ENCODE peak calls at places on chromosomes 2 and 18, in four cellular contexts. One of them, this sample, is unnamed.

GRCh38 chr2:240230424-240230945 is 90.0 kb upstream of the OTOS start:
- DNase-seq in adrenal gland: peak
- DNase-seq in IMR-90: no peak
- DNase-seq in Peyer's patch: peak
- DNase-seq in this sample: no peak

GRCh38 chr18:74294526-74294925 is 2.8 kb upstream of the CYB5A start:
- DNase-seq in adrenal gland: no peak
- DNase-seq in IMR-90: no peak
- DNase-seq in Peyer's patch: no peak
- DNase-seq in this sample: no peak

GRCh38 chr2:54416166-54416798 is 39.8 kb upstream of the SPTBN1 start:
- DNase-seq in adrenal gland: peak
- DNase-seq in IMR-90: peak
- DNase-seq in Peyer's patch: no peak
- DNase-seq in this sample: peak

GRCh38 chr2:205198130-205198505 is 484.2 kb upstream of the NRP2 start:
- DNase-seq in adrenal gland: peak
- DNase-seq in IMR-90: peak
- DNase-seq in Peyer's patch: no peak
- DNase-seq in this sample: no peak

GRCh38 chr2:27920148-27920885 is 29.8 kb downstream of the BABAM2 start:
- DNase-seq in adrenal gland: no peak
- DNase-seq in IMR-90: peak
- DNase-seq in Peyer's patch: no peak
- DNase-seq in this sample: peak

GRCh38 chr18:73038336-73038735 is 170.5 kb upstream of the NETO1 start:
- DNase-seq in adrenal gland: no peak
- DNase-seq in IMR-90: no peak
- DNase-seq in Peyer's patch: no peak
- DNase-seq in this sample: no peak

GRCh38 chr2:203446071-203446481 is 89.0 kb downstream of the RAPH1 start:
- DNase-seq in adrenal gland: no peak
- DNase-seq in IMR-90: peak
- DNase-seq in Peyer's patch: no peak
- DNase-seq in this sample: no peak

GRCh38 chr2:61436092-61436491 is 34.8 kb downstream of the USP34 start:
- DNase-seq in adrenal gland: no peak
- DNase-seq in IMR-90: no peak
- DNase-seq in Peyer's patch: no peak
- DNase-seq in this sample: no peak

GRCh38 chr2:191637182-191638078 is 40.5 kb upstream of the NABP1 start:
- DNase-seq in adrenal gland: no peak
- DNase-seq in IMR-90: peak
- DNase-seq in Peyer's patch: no peak
- DNase-seq in this sample: no peak

GRCh38 chr2:171390941-171391516 is 42.8 kb downstream of the METTL8 start:
- DNase-seq in adrenal gland: no peak
- DNase-seq in IMR-90: peak
- DNase-seq in Peyer's patch: no peak
- DNase-seq in this sample: peak

GRCh38 chr2:11921030-11921583 is 174.7 kb downstream of the LPIN1 start:
- DNase-seq in adrenal gland: no peak
- DNase-seq in IMR-90: no peak
- DNase-seq in Peyer's patch: no peak
- DNase-seq in this sample: no peak

GRCh38 chr2:201466050-201466660 is 14.6 kb downstream of the STRADB start:
- DNase-seq in adrenal gland: no peak
- DNase-seq in IMR-90: peak
- DNase-seq in Peyer's patch: no peak
- DNase-seq in this sample: no peak

GRCh38 chr18:64259871-64260270 is 111.0 kb upstream of the LINC00305 start:
- DNase-seq in adrenal gland: no peak
- DNase-seq in IMR-90: no peak
- DNase-seq in Peyer's patch: no peak
- DNase-seq in this sample: no peak

GRCh38 chr18:50749945-50750344 is 69.9 kb downstream of the MRO start:
- DNase-seq in adrenal gland: no peak
- DNase-seq in IMR-90: no peak
- DNase-seq in Peyer's patch: no peak
- DNase-seq in this sample: no peak

GRCh38 chr2:238423561-238424312 is 3.0 kb upstream of the ASB1 start:
- DNase-seq in adrenal gland: no peak
- DNase-seq in IMR-90: peak
- DNase-seq in Peyer's patch: no peak
- DNase-seq in this sample: no peak

GRCh38 chr2:164335947-164336346 is 285.3 kb downstream of the GRB14 start:
- DNase-seq in adrenal gland: no peak
- DNase-seq in IMR-90: no peak
- DNase-seq in Peyer's patch: no peak
- DNase-seq in this sample: no peak

GRCh38 chr2:203669820-203670219 is 36.6 kb upstream of the CD28 start:
- DNase-seq in adrenal gland: no peak
- DNase-seq in IMR-90: peak
- DNase-seq in Peyer's patch: no peak
- DNase-seq in this sample: no peak

GRCh38 chr2:241814571-241815476 is 5.8 kb downstream of the NEU4 start:
- DNase-seq in adrenal gland: no peak
- DNase-seq in IMR-90: no peak
- DNase-seq in Peyer's patch: no peak
- DNase-seq in this sample: no peak

GRCh38 chr2:20617892-20618467 is 32.9 kb downstream of the HS1BP3 start:
- DNase-seq in adrenal gland: peak
- DNase-seq in IMR-90: peak
- DNase-seq in Peyer's patch: peak
- DNase-seq in this sample: peak

GRCh38 chr2:216216951-216217903 is 108.1 kb downstream of the XRCC5 start:
- DNase-seq in adrenal gland: peak
- DNase-seq in IMR-90: peak
- DNase-seq in Peyer's patch: no peak
- DNase-seq in this sample: no peak

GRCh38 chr18:9965711-9966624 is 52.2 kb downstream of the VAPA start:
- DNase-seq in adrenal gland: no peak
- DNase-seq in IMR-90: peak
- DNase-seq in Peyer's patch: no peak
- DNase-seq in this sample: no peak

GRCh38 chr18:50817898-50818250 is 1.9 kb downstream of the MRO start:
- DNase-seq in adrenal gland: peak
- DNase-seq in IMR-90: peak
- DNase-seq in Peyer's patch: no peak
- DNase-seq in this sample: no peak

GRCh38 chr2:7837232-7837760 is 844.6 kb upstream of the ID2 start:
- DNase-seq in adrenal gland: no peak
- DNase-seq in IMR-90: no peak
- DNase-seq in Peyer's patch: no peak
- DNase-seq in this sample: no peak

GRCh38 chr2:26459991-26460612 is 17.8 kb downstream of the OTOF start:
- DNase-seq in adrenal gland: no peak
- DNase-seq in IMR-90: no peak
- DNase-seq in Peyer's patch: peak
- DNase-seq in this sample: no peak
- TF ChIP-seq CTCF in adrenal gland: no peak
- TF ChIP-seq CTCF in IMR-90: no peak
- TF ChIP-seq CTCF in Peyer's patch: no peak
- TF ChIP-seq CTCF in this sample: no peak

DNA sequence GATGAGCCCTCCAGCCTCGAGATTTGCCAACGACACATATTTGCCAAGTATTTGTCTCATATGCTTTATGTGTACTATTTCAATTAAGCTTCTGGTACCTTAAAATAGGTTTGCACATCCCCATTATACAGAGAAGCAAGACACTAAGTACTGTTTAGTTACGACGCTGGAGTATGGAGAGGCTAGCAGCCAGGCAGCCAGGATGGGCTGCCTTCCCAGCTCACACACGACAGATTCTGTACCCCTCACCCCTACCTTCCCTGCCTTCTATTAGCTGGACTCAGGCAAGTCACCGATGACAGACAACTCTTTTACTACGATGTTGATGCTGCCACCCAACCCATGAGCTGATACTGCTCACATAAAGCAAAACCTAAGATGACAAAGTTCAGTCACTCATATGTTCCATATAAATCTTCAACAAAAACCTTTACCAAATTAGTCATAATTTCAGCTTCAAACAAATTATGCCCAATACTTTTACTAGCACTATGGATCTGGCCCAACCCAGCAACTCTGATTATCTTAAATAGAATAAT is 17.0 kb downstream of the PDIA6 start:
- DNase-seq in adrenal gland: no peak
- DNase-seq in IMR-90: no peak
- DNase-seq in Peyer's patch: no peak
- DNase-seq in this sample: no peak
- TF ChIP-seq CTCF in adrenal gland: no peak
- TF ChIP-seq CTCF in IMR-90: no peak
- TF ChIP-seq CTCF in Peyer's patch: no peak
- TF ChIP-seq CTCF in this sample: no peak

DNA sequence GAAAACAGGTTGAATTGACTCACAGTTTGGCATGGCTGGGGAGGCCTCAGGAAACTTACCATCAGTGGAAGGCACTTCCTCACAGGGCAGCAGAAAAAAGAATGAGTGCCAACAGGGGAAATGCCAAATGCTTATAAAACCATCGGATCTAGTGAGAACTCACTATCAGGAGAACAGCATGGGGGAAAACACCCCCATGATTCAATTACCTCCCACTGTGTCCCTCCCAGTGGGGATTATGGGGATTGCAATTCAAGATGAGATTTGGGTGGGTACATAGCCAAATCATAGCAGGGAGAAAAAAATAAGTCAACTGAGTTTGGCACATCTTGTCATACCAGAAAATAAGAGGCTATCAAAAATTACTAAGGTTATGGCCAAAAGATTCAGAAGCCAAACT is 96.3 kb downstream of the TRIP12 start:
- DNase-seq in adrenal gland: no peak
- DNase-seq in IMR-90: no peak
- DNase-seq in Peyer's patch: no peak
- DNase-seq in this sample: no peak
- TF ChIP-seq CTCF in adrenal gland: no peak
- TF ChIP-seq CTCF in IMR-90: no peak
- TF ChIP-seq CTCF in Peyer's patch: no peak
- TF ChIP-seq CTCF in this sample: no peak

GRCh38 chr18:2139676-2140075 is 431.6 kb downstream of the METTL4 start:
- DNase-seq in adrenal gland: no peak
- DNase-seq in IMR-90: no peak
- DNase-seq in Peyer's patch: no peak
- DNase-seq in this sample: no peak

GRCh38 chr18:2135309-2135708 is 436.0 kb downstream of the METTL4 start:
- DNase-seq in adrenal gland: no peak
- DNase-seq in IMR-90: no peak
- DNase-seq in Peyer's patch: no peak
- DNase-seq in this sample: no peak

GRCh38 chr18:2134364-2134763 is 436.9 kb downstream of the METTL4 start:
- DNase-seq in adrenal gland: no peak
- DNase-seq in IMR-90: no peak
- DNase-seq in Peyer's patch: no peak
- DNase-seq in this sample: no peak
- TF ChIP-seq CTCF in adrenal gland: no peak
- TF ChIP-seq CTCF in IMR-90: no peak
- TF ChIP-seq CTCF in Peyer's patch: no peak
- TF ChIP-seq CTCF in this sample: no peak

GRCh38 chr2:162312853-162313252 is 5.6 kb downstream of the IFIH1 start:
- DNase-seq in adrenal gland: no peak
- DNase-seq in IMR-90: no peak
- DNase-seq in Peyer's patch: no peak
- DNase-seq in this sample: no peak

GRCh38 chr2:162317058-162317742 is 1.3 kb downstream of the IFIH1 start:
- DNase-seq in adrenal gland: no peak
- DNase-seq in IMR-90: no peak
- DNase-seq in Peyer's patch: no peak
- DNase-seq in this sample: no peak

GRCh38 chr2:162316590-162316989 is 1.9 kb downstream of the IFIH1 start:
- DNase-seq in adrenal gland: no peak
- DNase-seq in IMR-90: no peak
- DNase-seq in Peyer's patch: no peak
- DNase-seq in this sample: no peak

GRCh38 chr2:162318280-162319222 is at the start of gene IFIH1:
- DNase-seq in adrenal gland: peak
- DNase-seq in IMR-90: peak
- DNase-seq in Peyer's patch: peak
- DNase-seq in this sample: peak

DNA sequence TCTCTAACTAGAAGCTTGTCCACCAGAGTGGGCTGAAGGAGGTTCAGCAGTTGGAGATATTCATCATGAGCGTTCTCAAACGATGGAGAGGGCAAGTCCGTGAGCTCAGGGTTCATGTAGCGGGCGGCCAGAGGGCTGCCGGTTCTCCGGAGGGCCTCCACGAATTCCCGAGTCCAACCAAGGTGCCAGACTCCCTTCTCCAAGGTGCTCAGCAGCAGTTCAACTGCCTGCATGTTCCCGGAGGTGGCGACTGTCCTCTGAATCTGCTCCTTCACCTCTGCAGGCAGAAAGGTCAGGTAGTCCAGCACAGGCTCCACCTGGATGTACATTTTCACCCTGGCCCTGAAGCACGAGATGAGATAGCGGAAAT is 589 bp downstream of the IFIH1 start:
- DNase-seq in adrenal gland: peak
- DNase-seq in IMR-90: no peak
- DNase-seq in Peyer's patch: peak
- DNase-seq in this sample: peak
- TF ChIP-seq CTCF in adrenal gland: no peak
- TF ChIP-seq CTCF in IMR-90: no peak
- TF ChIP-seq CTCF in Peyer's patch: no peak
- TF ChIP-seq CTCF in this sample: no peak

GRCh38 chr2:59935005-59935404 is 618.4 kb downstream of the BCL11A start:
- DNase-seq in adrenal gland: no peak
- DNase-seq in IMR-90: no peak
- DNase-seq in Peyer's patch: no peak
- DNase-seq in this sample: no peak
- TF ChIP-seq CTCF in adrenal gland: no peak
- TF ChIP-seq CTCF in IMR-90: no peak
- TF ChIP-seq CTCF in Peyer's patch: no peak
- TF ChIP-seq CTCF in this sample: no peak

GRCh38 chr18:11323359-11323819 is 174.0 kb upstream of the PIEZO2 start:
- DNase-seq in adrenal gland: peak
- DNase-seq in IMR-90: peak
- DNase-seq in Peyer's patch: no peak
- DNase-seq in this sample: peak

GRCh38 chr18:11324510-11324909 is 175.1 kb upstream of the PIEZO2 start:
- DNase-seq in adrenal gland: no peak
- DNase-seq in IMR-90: peak
- DNase-seq in Peyer's patch: no peak
- DNase-seq in this sample: no peak

GRCh38 chr18:11320981-11321380 is 171.6 kb upstream of the PIEZO2 start:
- DNase-seq in adrenal gland: no peak
- DNase-seq in IMR-90: peak
- DNase-seq in Peyer's patch: no peak
- DNase-seq in this sample: no peak

GRCh38 chr18:11322006-11322405 is 172.6 kb upstream of the PIEZO2 start:
- DNase-seq in adrenal gland: no peak
- DNase-seq in IMR-90: peak
- DNase-seq in Peyer's patch: no peak
- DNase-seq in this sample: no peak

DNA sequence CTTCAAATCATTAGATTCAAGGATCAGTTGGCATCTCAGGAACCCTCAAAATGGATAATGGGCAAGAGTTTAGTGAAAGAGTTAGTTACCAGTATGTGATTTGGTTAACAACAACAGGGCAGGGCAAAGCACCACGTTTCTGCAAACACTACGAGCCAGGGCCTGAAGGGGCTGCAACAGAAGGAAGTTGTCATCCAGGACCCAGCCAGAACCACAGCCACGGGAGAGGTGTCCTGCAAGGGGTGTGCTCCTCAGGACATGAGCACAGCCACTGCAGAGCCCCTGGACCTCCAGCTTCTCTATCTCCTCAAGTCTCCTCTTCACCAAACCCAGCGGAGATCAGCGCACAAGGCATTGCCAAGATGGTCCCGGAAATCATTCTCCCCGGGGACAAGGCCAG is 173.3 kb upstream of the PIEZO2 start:
- DNase-seq in adrenal gland: no peak
- DNase-seq in IMR-90: no peak
- DNase-seq in Peyer's patch: no peak
- DNase-seq in this sample: no peak
- TF ChIP-seq CTCF in adrenal gland: no peak
- TF ChIP-seq CTCF in IMR-90: no peak
- TF ChIP-seq CTCF in Peyer's patch: no peak
- TF ChIP-seq CTCF in this sample: no peak

This sample was measured in Calu3.